ENCODE peak calls at places on chromosomes 5 and 9, in four cellular contexts. B is colonic mucosa; J is EL; O is activated CD4-positive, alpha-beta T cell treated with anti-CD3 and anti-CD28 coated beads, Interleukin-2, amount 50 U/mL, for 48 hours. H is an unnamed sample.

GRCh38 chr5:149837680-149838269 is 106.8 kb downstream of the PDE6A start:
- DNase-seq in B (peak; percentile 63), J (peak; percentile 67), O (no peak), H (peak; percentile 85)

GRCh38 chr5:68873198-68873597 is 220.6 kb upstream of the SLC30A5 start:
- DNase-seq in B (no peak), J (no peak), O (no peak), H (no peak)

GRCh38 chr9:93813221-93813620 is 141.9 kb downstream of the BARX1 start:
- DNase-seq in B (no peak), J (no peak), O (no peak), H (no peak)

GRCh38 chr9:132412089-132412488 is 2.1 kb downstream of the CFAP77 start:
- DNase-seq in B (no peak), J (peak; percentile 31), O (peak; percentile 30), H (no peak)

GRCh38 chr5:179278119-179278518 is 67.1 kb downstream of the ADAMTS2 start:
- DNase-seq in B (no peak), J (no peak), O (no peak), H (no peak)

GRCh38 chr9:121860744-121861143 is 209.3 kb downstream of the DAB2IP start:
- DNase-seq in B (no peak), J (peak; percentile 76), O (no peak), H (peak; percentile 78)

GRCh38 chr5:171999877-172000276 is 6.6 kb downstream of the FBXW11 start:
- DNase-seq in B (no peak), J (no peak), O (no peak), H (no peak)

GRCh38 chr9:35826071-35826701 is 2.3 kb downstream of the FAM221B start:
- DNase-seq in B (peak; percentile 60), J (peak; percentile 70), O (no peak), H (peak; percentile 62)

GRCh38 chr9:115373000-115373709 is 255.2 kb upstream of the TNC start:
- DNase-seq in B (no peak), J (peak; percentile 97), O (peak; percentile 26), H (peak; percentile 95)

GRCh38 chr5:78597068-78597857 is 51.3 kb downstream of the LHFPL2 start:
- DNase-seq in B (no peak), J (peak; percentile 69), O (no peak), H (no peak)

GRCh38 chr9:89896806-89897340 is 292.1 kb downstream of the GADD45G start:
- DNase-seq in B (no peak), J (no peak), O (no peak), H (no peak)

GRCh38 chr9:28927711-28928110 is 1354.4 kb upstream of the C9orf72 start:
- DNase-seq in B (no peak), J (no peak), O (no peak), H (no peak)

GRCh38 chr5:173246135-173246495 is 11.1 kb upstream of the NKX2-5 start:
- DNase-seq in B (no peak), J (no peak), O (no peak), H (no peak)

GRCh38 chr5:1097381-1097893 is 14.4 kb downstream of the SLC12A7 start:
- DNase-seq in B (no peak), J (no peak), O (no peak), H (no peak)

GRCh38 chr5:135973323-135974018 is 18.7 kb upstream of the LECT2 start:
- DNase-seq in B (no peak), J (peak; percentile 46), O (no peak), H (peak; percentile 73)

GRCh38 chr9:112520646-112521045 is 34.0 kb downstream of the KIAA1958 start:
- DNase-seq in B (no peak), J (no peak), O (no peak), H (no peak)

GRCh38 chr5:111389390-111390082 is 122.8 kb downstream of the STARD4 start:
- DNase-seq in B (no peak), J (peak; percentile 89), O (no peak), H (peak; percentile 80)

GRCh38 chr9:85182381-85182780 is 512.9 kb downstream of the NTRK2 start:
- DNase-seq in B (no peak), J (no peak), O (no peak), H (no peak)

GRCh38 chr9:133874659-133875058 is 117.5 kb downstream of the VAV2 start:
- DNase-seq in B (no peak), J (no peak), O (no peak), H (no peak)

GRCh38 chr9:5608298-5609254 is 20.3 kb upstream of the RIC1 start:
- DNase-seq in B (no peak), J (no peak), O (no peak), H (no peak)

GRCh38 chr5:178350361-178351220 is 118.0 kb upstream of the PHYKPL start:
- DNase-seq in B (no peak), J (peak; percentile 23), O (no peak), H (peak; percentile 69)

GRCh38 chr5:6315580-6315979 is 62.8 kb downstream of the MED10 start:
- DNase-seq in B (no peak), J (no peak), O (no peak), H (no peak)

GRCh38 chr5:137758719-137759312 is 4.7 kb upstream of the HNRNPA0 start:
- DNase-seq in B (no peak), J (peak; percentile 21), O (no peak), H (no peak)

GRCh38 chr9:77099388-77099787 is 77.9 kb upstream of the VPS13A start:
- DNase-seq in B (no peak), J (no peak), O (no peak), H (no peak)

GRCh38 chr5:119378075-119378699 is 22.4 kb downstream of the TNFAIP8 start:
- DNase-seq in B (no peak), J (no peak), O (no peak), H (peak; percentile 53)

GRCh38 chr5:170477906-170478305 is 25.9 kb upstream of the KCNIP1 start:
- DNase-seq in B (no peak), J (no peak), O (no peak), H (no peak)

GRCh38 chr5:147431586-147431985 is 78.3 kb downstream of the DPYSL3 start:
- DNase-seq in B (no peak), J (no peak), O (no peak), H (no peak)

GRCh38 chr5:179273441-179274145 is 71.7 kb downstream of the ADAMTS2 start:
- DNase-seq in B (no peak), J (no peak), O (no peak), H (no peak)